ENCODE peak calls at places on chromosomes 12 and 14, in four cellular contexts. Q is H9, Y is IMR-90, C is H1. J is an unnamed sample.

GRCh38 chr14:23559010-23559920 is 3.2 kb downstream of the THTPA start:
- DNase-seq in Q (peak), Y (peak), C (peak), J (no peak)

GRCh38 chr14:90132821-90133570 is 71.2 kb downstream of the KCNK13 start:
- DNase-seq in Q (no peak), Y (peak), C (no peak), J (no peak)

GRCh38 chr12:6534914-6535696 is 788 bp downstream of the GAPDH start:
- DNase-seq in Q (peak), Y (peak), C (peak), J (peak)

GRCh38 chr12:29216797-29217583 is 67.9 kb downstream of the FAR2 start:
- DNase-seq in Q (no peak), Y (no peak), C (no peak), J (no peak)

GRCh38 chr12:123908884-123909807 is 63.5 kb downstream of the CCDC92 start:
- DNase-seq in Q (no peak), Y (no peak), C (no peak), J (no peak)

GRCh38 chr12:116164263-116164817 is 113.2 kb downstream of the MED13L start:
- DNase-seq in Q (no peak), Y (peak), C (no peak), J (peak)

GRCh38 chr12:105480162-105480561 is 149.7 kb downstream of the C12orf75 start:
- DNase-seq in Q (no peak), Y (peak), C (no peak), J (peak)

GRCh38 chr12:51341259-51342007 is 5.0 kb downstream of the CELA1 start:
- DNase-seq in Q (peak), Y (peak), C (peak), J (peak)

GRCh38 chr14:93825235-93825553 is 36.9 kb upstream of the PRIMA1 start:
- DNase-seq in Q (no peak), Y (no peak), C (no peak), J (no peak)

GRCh38 chr12:6950401-6950801 is 755 bp upstream of the PTPN6 start:
- DNase-seq in Q (no peak), Y (no peak), C (no peak), J (no peak)

GRCh38 chr14:38108681-38109080 is 99.0 kb upstream of the SSTR1 start:
- DNase-seq in Q (no peak), Y (peak), C (no peak), J (no peak)

GRCh38 chr12:54497883-54498282 is 331 bp downstream of the NCKAP1L start:
- DNase-seq in Q (no peak), Y (no peak), C (no peak), J (no peak)

GRCh38 chr12:68259318-68259940 is 6.0 kb upstream of the IL22 start:
- DNase-seq in Q (no peak), Y (peak), C (no peak), J (no peak)

GRCh38 chr14:106506901-106507305 is 980.5 kb downstream of the TMEM121 start:
- DNase-seq in Q (no peak), Y (no peak), C (no peak), J (no peak)

GRCh38 chr14:88986146-88986841 is 161.8 kb downstream of the TTC8 start:
- DNase-seq in Q (no peak), Y (peak), C (no peak), J (no peak)

GRCh38 chr12:57342207-57342691 is 88.6 kb downstream of the R3HDM2 start:
- DNase-seq in Q (peak), Y (peak), C (peak), J (peak)

GRCh38 chr12:108804361-108804949 is 52.9 kb downstream of the SSH1 start:
- DNase-seq in Q (no peak), Y (peak), C (no peak), J (no peak)

GRCh38 chr12:68905731-68906130 is 27.2 kb downstream of the CPM start:
- DNase-seq in Q (no peak), Y (no peak), C (no peak), J (no peak)

GRCh38 chr12:28507867-28508266 is 317.6 kb downstream of the CCDC91 start:
- DNase-seq in Q (no peak), Y (no peak), C (no peak), J (no peak)

GRCh38 chr14:71116206-71117122 is 209.2 kb downstream of the PCNX1 start:
- DNase-seq in Q (no peak), Y (no peak), C (no peak), J (no peak)

GRCh38 chr12:129723260-129723659 is 180.6 kb downstream of the TMEM132D start:
- DNase-seq in Q (no peak), Y (no peak), C (peak), J (no peak)

GRCh38 chr14:94474581-94475031 is 1.4 kb downstream of the SERPINA9 start:
- DNase-seq in Q (peak), Y (peak), C (no peak), J (peak)

GRCh38 chr12:28172434-28173030 is 17.7 kb upstream of the CCDC91 start:
- DNase-seq in Q (peak), Y (peak), C (no peak), J (peak)

GRCh38 chr12:130658106-130658505 is 58.0 kb downstream of the RIMBP2 start:
- DNase-seq in Q (no peak), Y (no peak), C (no peak), J (no peak)

GRCh38 chr14:94046696-94047250 is 20.6 kb downstream of the OTUB2 start:
- DNase-seq in Q (peak), Y (no peak), C (no peak), J (no peak)

GRCh38 chr14:20413785-20414117 is 450 bp upstream of the TEP1 start:
- DNase-seq in Q (no peak), Y (no peak), C (no peak), J (peak)

GRCh38 chr14:21308479-21309237 is 28.8 kb downstream of the RPGRIP1 start:
- DNase-seq in Q (peak), Y (peak), C (peak), J (peak)

GRCh38 chr14:31097081-31097480 is 70.9 kb upstream of the STRN3 start:
- DNase-seq in Q (no peak), Y (no peak), C (no peak), J (no peak)

GRCh38 chr14:75523771-75524171 is 1.5 kb downstream of the BATF start:
- DNase-seq in Q (no peak), Y (peak), C (no peak), J (no peak)

GRCh38 chr12:124445826-124446225 is 121.6 kb downstream of the NCOR2 start:
- DNase-seq in Q (no peak), Y (no peak), C (no peak), J (no peak)

GRCh38 chr12:100141666-100141997 is 1.0 kb downstream of the BLTP3B start:
- DNase-seq in Q (no peak), Y (peak), C (no peak), J (peak)

GRCh38 chr12:122860052-122860853 is 25.0 kb downstream of the HIP1R start:
- DNase-seq in Q (peak), Y (peak), C (peak), J (peak)

GRCh38 chr12:7354521-7354920 is 50.6 kb downstream of the ACSM4 start:
- DNase-seq in Q (no peak), Y (no peak), C (no peak), J (no peak)

GRCh38 chr12:116455540-116456306 is 103.5 kb upstream of the MAP1LC3B2 start:
- DNase-seq in Q (no peak), Y (peak), C (no peak), J (peak)

GRCh38 chr14:75989134-75989533 is 3.6 kb downstream of the IFT43 start:
- DNase-seq in Q (no peak), Y (peak), C (no peak), J (no peak)

GRCh38 chr14:48323655-48324054 is 648.2 kb upstream of the MDGA2 start:
- DNase-seq in Q (no peak), Y (peak), C (no peak), J (peak)

GRCh38 chr12:67394600-67394999 is 125.4 kb downstream of the CAND1 start:
- DNase-seq in Q (peak), Y (peak), C (no peak), J (peak)

GRCh38 chr12:70847871-70848270 is 72.7 kb downstream of the PTPRR start:
- DNase-seq in Q (no peak), Y (no peak), C (no peak), J (no peak)

GRCh38 chr14:103029936-103030335 is 27.4 kb downstream of the CDC42BPB start:
- DNase-seq in Q (no peak), Y (no peak), C (no peak), J (no peak)

GRCh38 chr14:103031956-103032355 is 25.4 kb downstream of the CDC42BPB start:
- DNase-seq in Q (no peak), Y (no peak), C (no peak), J (peak)

GRCh38 chr14:103030741-103031565 is 26.4 kb downstream of the CDC42BPB start:
- DNase-seq in Q (no peak), Y (peak), C (no peak), J (peak)

GRCh38 chr14:103033744-103034143 is 23.6 kb downstream of the CDC42BPB start:
- DNase-seq in Q (no peak), Y (no peak), C (no peak), J (no peak)

GRCh38 chr14:103031566-103031911 is 25.8 kb downstream of the CDC42BPB start:
- DNase-seq in Q (no peak), Y (no peak), C (no peak), J (no peak)
- H3K18ac ChIP-seq in Q (no peak), Y (no peak), C (no peak), J (no peak)

DNA sequence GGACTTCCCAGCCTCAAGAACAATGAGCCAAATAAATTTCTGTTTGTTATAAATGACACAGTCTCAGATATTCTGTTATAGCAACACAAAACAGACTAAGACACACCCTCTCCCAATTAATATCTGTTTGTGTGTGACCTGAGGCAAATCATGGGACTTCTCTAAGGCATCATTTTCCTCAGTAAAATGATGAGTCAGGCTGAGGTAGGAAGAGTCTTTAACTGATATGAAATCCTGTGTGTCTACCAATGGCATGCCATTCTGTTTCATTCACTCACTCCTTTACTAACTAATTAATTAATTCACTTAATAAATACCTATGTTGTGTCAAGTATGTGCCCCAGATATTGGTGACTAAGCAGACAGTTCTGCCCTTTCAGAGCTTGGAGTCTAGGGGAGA is 258.4 kb upstream of the CRY1 start:
- DNase-seq in Q (no peak), Y (peak), C (no peak), J (no peak)
- H3K18ac ChIP-seq in Q (no peak), Y (no peak), C (no peak), J (no peak)

GRCh38 chr14:104561124-104561531 is 18.4 kb upstream of the C14orf180 start:
- DNase-seq in Q (no peak), Y (no peak), C (no peak), J (no peak)
- H3K18ac ChIP-seq in Q (no peak), Y (no peak), C (no peak), J (no peak)

GRCh38 chr14:59920378-59920683 is 387 bp downstream of the LRRC9 start:
- DNase-seq in Q (no peak), Y (no peak), C (no peak), J (no peak)

GRCh38 chr14:59918824-59919581 is 941 bp upstream of the LRRC9 start:
- DNase-seq in Q (no peak), Y (peak), C (no peak), J (peak)

DNA sequence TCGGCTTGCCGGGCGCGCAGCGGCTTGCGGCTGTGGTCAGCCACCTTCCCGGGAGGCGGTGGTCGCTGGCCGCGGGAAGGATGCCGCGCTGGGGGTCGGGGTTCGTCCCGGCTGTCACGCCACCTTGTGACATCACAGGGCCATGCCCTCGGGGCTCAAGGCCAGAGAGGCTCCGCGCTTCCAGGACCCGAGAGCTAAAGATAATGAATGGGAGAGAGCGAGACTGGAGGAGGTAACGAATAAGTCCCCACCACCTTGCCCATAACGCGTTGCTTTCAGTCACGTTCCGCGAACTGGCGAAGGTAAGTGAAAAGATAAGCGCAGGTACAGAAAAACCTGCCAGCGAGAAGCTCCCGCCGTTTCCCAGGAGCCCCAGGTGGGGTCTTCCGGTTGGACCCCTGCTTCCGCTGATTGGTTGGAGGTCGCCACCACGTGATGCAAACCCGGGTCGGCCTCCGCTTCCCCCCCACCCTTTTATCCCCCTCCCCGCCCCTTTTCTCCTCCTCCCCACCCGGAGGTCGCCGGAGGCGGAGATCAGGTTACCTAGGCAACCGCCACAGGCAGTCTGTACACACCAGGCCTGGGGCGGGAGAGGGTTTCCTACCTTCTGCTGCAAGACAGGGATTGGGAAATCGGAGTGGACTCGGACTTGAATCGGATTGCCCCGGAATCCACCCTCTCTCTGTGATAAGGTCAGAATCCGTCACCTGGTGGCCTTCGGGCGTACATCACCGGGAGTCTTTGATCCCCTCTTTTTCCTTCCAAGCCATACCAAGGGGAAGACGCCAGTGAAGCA is at the start of gene LRRC9:
- DNase-seq in Q (peak), Y (no peak), C (peak), J (peak)
- H3K18ac ChIP-seq in Q (peak), Y (no peak), C (peak), J (peak)